ENCODE peak calls at places on chromosomes 6 and 20, in eight cellular contexts. X is GM06990, T is SK-N-SH, H is brain microvascular endothelial cell, I is colonic mucosa, Y is breast epithelium, U is OCI-LY7, A is lower leg skin. K is an unnamed sample.
A peak's percentile ranks its signal among the peaks of the same experiment; 100 is the strongest.

GRCh38 chr6:17589402-17590116 is 10.5 kb upstream of the FAM8A1 start:
- DNase-seq in X (no peak), T (no peak), H (peak; percentile 82), I (peak; percentile 80), Y (no peak), U (no peak), A (no peak), K (no peak)

GRCh38 chr6:84061613-84062398 is 28.2 kb downstream of the MRAP2 start:
- DNase-seq in X (no peak), T (peak; percentile 37), H (no peak), I (no peak), Y (no peak), U (no peak), A (no peak), K (no peak)

GRCh38 chr6:27426045-27426620 is 37.6 kb downstream of the ZNF391 start:
- DNase-seq in X (no peak), T (no peak), H (no peak), I (no peak), Y (no peak), U (no peak), A (no peak), K (no peak)

GRCh38 chr20:4299773-4300172 is 284.4 kb upstream of the RNF24 start:
- DNase-seq in X (no peak), T (no peak), H (no peak), I (no peak), Y (no peak), U (no peak), A (no peak), K (peak; percentile 36)

GRCh38 chr6:113833537-113833936 is 23.6 kb upstream of the MARCKS start:
- DNase-seq in X (no peak), T (no peak), H (no peak), I (no peak), Y (no peak), U (no peak), A (no peak), K (no peak)

GRCh38 chr20:7775072-7775471 is 165.2 kb downstream of the HAO1 start:
- DNase-seq in X (no peak), T (no peak), H (no peak), I (no peak), Y (no peak), U (no peak), A (no peak), K (no peak)

GRCh38 chr6:73586416-73586974 is 65.7 kb upstream of the EEF1A1 start:
- DNase-seq in X (no peak), T (no peak), H (no peak), I (no peak), Y (no peak), U (no peak), A (no peak), K (no peak)

GRCh38 chr20:24350923-24351368 is 118.5 kb upstream of the SYNDIG1 start:
- DNase-seq in X (no peak), T (no peak), H (no peak), I (no peak), Y (no peak), U (no peak), A (no peak), K (no peak)

GRCh38 chr6:65117854-65118409 is 589.1 kb downstream of the EYS start:
- DNase-seq in X (no peak), T (no peak), H (no peak), I (no peak), Y (no peak), U (no peak), A (no peak), K (no peak)

GRCh38 chr6:140636698-140637402 is 1262.4 kb upstream of the CITED2 start:
- DNase-seq in X (no peak), T (no peak), H (no peak), I (no peak), Y (no peak), U (no peak), A (no peak), K (no peak)

GRCh38 chr20:62875419-62876355 is 14.1 kb upstream of the TCFL5 start:
- DNase-seq in X (no peak), T (peak; percentile 93), H (peak; percentile 81), I (peak; percentile 66), Y (peak; percentile 69), U (no peak), A (peak; percentile 96), K (peak; percentile 78)

GRCh38 chr6:4889701-4890100 is 113.5 kb downstream of the CDYL start:
- DNase-seq in X (no peak), T (no peak), H (no peak), I (no peak), Y (no peak), U (no peak), A (no peak), K (peak; percentile 43)

GRCh38 chr20:11716239-11716944 is 201.3 kb upstream of the BTBD3 start:
- DNase-seq in X (no peak), T (peak; percentile 22), H (peak; percentile 90), I (no peak), Y (no peak), U (peak; percentile 2), A (no peak), K (no peak)

GRCh38 chr6:21064716-21065340 is 528.7 kb upstream of the SOX4 start:
- DNase-seq in X (no peak), T (no peak), H (no peak), I (no peak), Y (no peak), U (no peak), A (no peak), K (no peak)

GRCh38 chr6:26288155-26288554 is 76.8 kb upstream of the BTN3A2 start:
- DNase-seq in X (no peak), T (no peak), H (no peak), I (no peak), Y (no peak), U (no peak), A (no peak), K (no peak)

GRCh38 chr6:47944846-47945245 is 163.0 kb downstream of the OPN5 start:
- DNase-seq in X (no peak), T (no peak), H (no peak), I (no peak), Y (no peak), U (no peak), A (no peak), K (no peak)

GRCh38 chr6:157496534-157497095 is 115.6 kb downstream of the ZDHHC14 start:
- DNase-seq in X (no peak), T (no peak), H (no peak), I (peak; percentile 10), Y (no peak), U (no peak), A (no peak), K (no peak)

GRCh38 chr6:134394905-134395304 is 77.0 kb upstream of the SGK1 start:
- DNase-seq in X (no peak), T (no peak), H (no peak), I (no peak), Y (no peak), U (no peak), A (no peak), K (no peak)
- TF ChIP-seq CTCF in X (no peak), T (no peak), H (no peak), I (no peak), Y (no peak), U (no peak), A (no peak), K (no peak)

DNA sequence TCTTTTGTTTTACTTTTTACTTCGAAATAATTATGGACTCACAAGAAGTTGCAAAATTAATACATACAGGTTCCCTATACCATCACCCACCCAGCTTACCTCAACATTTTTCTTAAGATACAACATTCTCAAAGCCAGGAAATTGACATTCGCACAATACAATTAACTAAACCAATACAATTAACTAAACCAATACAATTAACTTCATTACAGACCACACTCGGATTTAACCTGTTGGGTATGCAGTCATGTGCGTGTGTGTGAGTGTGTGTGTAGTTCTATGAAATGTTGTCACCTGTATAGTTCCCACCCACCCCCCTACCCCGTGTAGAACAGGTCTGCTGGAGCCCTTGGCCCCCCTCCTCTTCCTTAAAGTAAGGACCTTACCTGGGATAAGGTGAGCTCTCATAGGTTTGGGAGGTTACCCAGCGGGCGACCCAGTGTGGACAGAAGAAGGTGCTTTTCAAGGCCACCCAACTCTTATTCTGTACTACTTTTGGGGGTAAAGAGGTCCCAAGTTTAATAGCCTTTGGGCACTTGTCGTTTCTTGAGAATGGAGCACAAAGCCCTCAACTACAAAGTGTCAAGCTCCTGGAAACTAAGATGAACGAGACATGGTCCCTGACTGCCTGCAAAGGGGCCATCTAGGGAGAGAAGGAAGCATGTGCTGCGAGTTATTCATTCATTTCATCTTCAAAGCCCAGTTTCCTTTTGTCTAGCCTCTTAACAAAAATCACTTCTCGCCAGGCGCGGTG is 544 bp upstream of the STK38 start:
- DNase-seq in X (no peak), T (peak; percentile 24), H (no peak), I (no peak), Y (no peak), U (peak; percentile 47), A (no peak), K (no peak)
- H3K4me3 ChIP-seq in X (no peak overlapping the region), T (no peak overlapping the region), H (no peak overlapping the region), I (peak overlapping the region; percentile 80), Y (peak overlapping the region; percentile 92), U (peak overlapping the region; percentile 84), A (no peak overlapping the region), K (peak overlapping the region; percentile 95)

GRCh38 chr6:37704066-37704465 is 6.4 kb upstream of the MDGA1 start:
- DNase-seq in X (no peak), T (no peak), H (no peak), I (no peak), Y (no peak), U (no peak), A (no peak), K (no peak)

GRCh38 chr6:37700266-37700973 is 2.7 kb upstream of the MDGA1 start:
- DNase-seq in X (no peak), T (no peak), H (no peak), I (no peak), Y (no peak), U (no peak), A (no peak), K (no peak)

GRCh38 chr6:37704923-37705238 is 7.2 kb upstream of the MDGA1 start:
- DNase-seq in X (no peak), T (no peak), H (no peak), I (no peak), Y (no peak), U (no peak), A (no peak), K (no peak)

GRCh38 chr6:37699138-37699766 is 1.6 kb upstream of the MDGA1 start:
- DNase-seq in X (no peak), T (no peak), H (no peak), I (no peak), Y (no peak), U (no peak), A (no peak), K (no peak)

GRCh38 chr6:37702314-37702713 is 4.6 kb upstream of the MDGA1 start:
- DNase-seq in X (no peak), T (no peak), H (no peak), I (no peak), Y (no peak), U (no peak), A (no peak), K (no peak)
- TF ChIP-seq CTCF in X (peak; percentile 5), T (peak; percentile 23), H (peak; percentile 43), I (no peak), Y (no peak), U (no peak), A (no peak), K (no peak)

DNA sequence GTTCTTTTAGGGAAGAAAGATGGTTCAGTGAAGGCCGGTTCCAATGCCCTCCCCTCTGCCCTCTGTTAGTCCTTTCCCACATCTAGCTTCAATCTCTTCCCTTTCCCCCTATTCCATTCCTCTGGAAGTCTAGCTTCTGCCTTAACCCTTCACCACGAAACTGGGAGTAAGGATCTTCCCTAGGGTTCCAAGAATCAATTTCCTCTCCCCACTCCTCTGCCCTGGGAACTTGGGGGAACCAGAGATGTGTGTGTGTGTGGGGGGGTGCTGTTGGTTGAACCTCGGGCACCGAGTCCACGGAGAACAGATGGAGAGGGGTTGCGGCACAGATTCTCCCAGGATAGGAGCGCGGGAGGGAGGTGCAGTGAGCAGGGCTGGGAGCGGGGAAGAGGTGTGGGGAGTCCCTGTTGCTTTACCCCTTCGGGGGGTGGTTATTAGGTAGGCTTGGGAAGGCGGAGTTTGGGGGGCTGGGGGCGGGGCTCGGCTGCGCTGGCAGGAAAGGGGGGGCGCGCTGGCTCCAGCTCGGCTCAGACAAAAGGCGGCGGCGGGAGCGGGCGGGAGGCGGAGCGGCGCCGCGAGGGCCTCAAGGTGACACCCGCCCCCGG is at the start of gene TMEM151B:
- DNase-seq in X (no peak), T (peak; percentile 67), H (no peak), I (no peak), Y (no peak), U (no peak), A (no peak), K (no peak)
- H3K4me3 ChIP-seq in X (peak within 1 kb of the TSS; percentile 22), T (peak within 1 kb of the TSS; percentile 51), H (no peak within 1 kb of the TSS), I (no peak within 1 kb of the TSS), Y (peak within 1 kb of the TSS; percentile 79), U (peak within 1 kb of the TSS; percentile 32), A (no peak within 1 kb of the TSS), K (peak within 1 kb of the TSS; percentile 37)